ENCODE peak calls at places on chromosomes 7 and 10, in eight cellular contexts. T is fibroblast of the conjunctiva; U is OCI-M1; F is DMS153; G is progenitor cell of endocrine pancreas; N is LNCaP clone FGC; O is memory B cell; B is stimulated activated CD8-positive, alpha-beta memory T cell treated with anti-CD3 and anti-CD28 coated beads, Interleukin-7, amount 100 ng/mL, for 1 hour. I is an unnamed sample.

GRCh38 chr10:44306762-44307161 is 78.1 kb downstream of the CXCL12 start:
- DNase-seq in B (no peak), O (no peak), U (no peak), G (no peak), F (no peak), T (no peak), N (no peak), I (no peak)

GRCh38 chr10:1230138-1230537 is 174.0 kb downstream of the WDR37 start:
- DNase-seq in F (no peak), N (no peak), B (no peak), O (no peak), G (no peak), T (no peak), U (no peak), I (no peak)

GRCh38 chr10:71460615-71461014 is 63.9 kb downstream of the CDH23 start:
- DNase-seq in N (no peak), F (no peak), B (no peak), T (no peak), O (no peak), G (no peak), U (no peak), I (no peak)

GRCh38 chr7:33926535-33926934 is 21.2 kb downstream of the BMPER start:
- DNase-seq in G (no peak), O (no peak), F (no peak), N (no peak), U (no peak), B (no peak), T (no peak), I (no peak)

GRCh38 chr7:50607524-50608125 is 42.4 kb upstream of the DDC start:
- DNase-seq in U (no peak), N (no peak), T (no peak), B (no peak), G (no peak), O (no peak), F (no peak), I (no peak)

GRCh38 chr7:139078399-139078798 is 31.1 kb downstream of the ZC3HAV1 start:
- DNase-seq in B (no peak), O (no peak), N (no peak), G (no peak), F (no peak), T (no peak), U (no peak), I (no peak)

GRCh38 chr7:75716992-75717626 is 21.6 kb downstream of the HIP1 start:
- DNase-seq in N (no peak), T (peak), U (no peak), G (no peak), B (no peak), F (no peak), O (no peak), I (no peak)

GRCh38 chr7:55964261-55964801 is at the start of gene NIPSNAP2:
- DNase-seq in T (no peak), O (peak), U (peak), B (peak), F (peak), G (peak), N (no peak), I (peak)

GRCh38 chr7:100957832-100958421 is 8.6 kb downstream of the MUC3A start:
- DNase-seq in F (no peak), U (no peak), G (no peak), N (no peak), O (no peak), B (no peak), T (no peak), I (no peak)

GRCh38 chr10:93337309-93337721 is 144.8 kb downstream of the MYOF start:
- DNase-seq in N (no peak), O (no peak), G (no peak), F (no peak), U (no peak), T (no peak), B (no peak), I (no peak)

GRCh38 chr7:15602236-15602635 is 40.4 kb upstream of the AGMO start:
- DNase-seq in G (no peak), U (no peak), F (no peak), O (no peak), B (no peak), N (no peak), T (no peak), I (no peak)

GRCh38 chr7:124762611-124763143 is 2.9 kb downstream of the GPR37 start:
- DNase-seq in O (no peak), B (no peak), F (no peak), N (no peak), U (no peak), G (no peak), T (no peak), I (no peak)

GRCh38 chr7:107690084-107690483 is 29.5 kb downstream of the SLC26A4 start:
- DNase-seq in F (no peak), B (no peak), U (no peak), G (no peak), T (no peak), N (no peak), O (no peak), I (no peak)

GRCh38 chr7:116621649-116622048 is 50.3 kb upstream of the MET start:
- DNase-seq in G (no peak), N (no peak), U (peak), T (no peak), B (no peak), F (no peak), O (no peak), I (no peak)

GRCh38 chr7:82015751-82016150 is 245.9 kb upstream of the HGF start:
- DNase-seq in N (no peak), U (peak), F (no peak), G (no peak), T (peak), B (no peak), O (no peak), I (no peak)

I was measured in activated CD4-positive, CD25-positive, alpha-beta regulatory T cell.